ENCODE peak calls at places on chromosomes 7 and 10, in four cellular contexts. D, N, P and R are unnamed samples.

GRCh38 chr7:25777969-25778767 is 373.8 kb upstream of the NFE2L3 start:
- DNase-seq in N (peak; percentile 97), D (no peak), P (no peak), R (no peak)

GRCh38 chr7:36161996-36162395 is 8.9 kb downstream of the EEPD1 start:
- DNase-seq in N (no peak), D (no peak), P (peak; percentile 32), R (no peak)

GRCh38 chr7:115357213-115357999 is 435.5 kb downstream of the MDFIC start:
- DNase-seq in D (no peak), P (no peak), N (peak; percentile 1), R (no peak)

GRCh38 chr10:76640765-76641164 is 996.8 kb downstream of the KCNMA1 start:
- DNase-seq in D (no peak), N (peak; percentile 64), P (no peak), R (no peak)

GRCh38 chr10:35643976-35644799 is 2.1 kb upstream of the FZD8 start:
- DNase-seq in D (peak; percentile 46), N (peak; percentile 44), P (no peak), R (no peak)

GRCh38 chr10:79979310-79979972 is 30.5 kb upstream of the SFTPD start:
- DNase-seq in D (peak; percentile 19), N (no peak), P (no peak), R (peak; percentile 82)

GRCh38 chr10:102245101-102245931 is at the start of gene GBF1:
- DNase-seq in N (peak; percentile 100), D (peak; percentile 100), P (peak; percentile 84), R (peak; percentile 92)

GRCh38 chr7:86932038-86932512 is 127.4 kb downstream of the ELAPOR2 start:
- DNase-seq in N (no peak), P (no peak), D (peak; percentile 53), R (no peak)

GRCh38 chr7:7183061-7183832 is 903 bp downstream of the C1GALT1 start:
- DNase-seq in P (peak; percentile 81), N (peak; percentile 76), D (peak; percentile 66), R (peak; percentile 78)

GRCh38 chr10:34622914-34623313 is 192.2 kb downstream of the PARD3 start:
- DNase-seq in P (no peak), D (no peak), N (peak; percentile 40), R (no peak)

GRCh38 chr7:125357681-125358440 is 428.2 kb upstream of the POT1 start:
- DNase-seq in D (no peak), N (no peak), P (no peak), R (no peak)

GRCh38 chr7:17501461-17502208 is 203.2 kb downstream of the AHR start:
- DNase-seq in N (no peak), P (no peak), D (no peak), R (no peak)

GRCh38 chr10:119737827-119738226 is 12.0 kb downstream of the INPP5F start:
- DNase-seq in P (peak; percentile 48), D (peak; percentile 47), N (no peak), R (peak; percentile 53)

GRCh38 chr7:116185956-116186355 is 24.4 kb upstream of the TES start:
- DNase-seq in N (no peak), P (no peak), D (no peak), R (no peak)

GRCh38 chr10:12469345-12469744 is 120.0 kb downstream of the CAMK1D start:
- DNase-seq in D (no peak), P (no peak), N (peak; percentile 14), R (no peak)

GRCh38 chr7:104230606-104231005 is 22.8 kb upstream of the ORC5 start:
- DNase-seq in P (no peak), N (peak; percentile 18), D (no peak), R (no peak)

GRCh38 chr7:95054386-95054785 is 147.0 kb downstream of the PPP1R9A start:
- DNase-seq in D (no peak), N (no peak), P (no peak), R (no peak)

GRCh38 chr7:13144622-13145021 is 457.2 kb downstream of the ARL4A start:
- DNase-seq in P (no peak), D (no peak), N (peak; percentile 83), R (peak; percentile 44)

GRCh38 chr10:55233090-55233489 is 432.1 kb upstream of the PCDH15 start:
- DNase-seq in D (no peak), N (no peak), P (no peak), R (no peak)

GRCh38 chr7:75650671-75651070 is 88.1 kb downstream of the HIP1 start:
- DNase-seq in P (no peak), D (no peak), N (peak; percentile 40), R (no peak)

GRCh38 chr10:60176900-60177299 is 212.8 kb downstream of the ANK3 start:
- DNase-seq in D (no peak), P (no peak), N (no peak), R (no peak)

GRCh38 chr10:50392966-50393718 is 141.8 kb upstream of the ASAH2 start:
- DNase-seq in P (peak; percentile 7), N (no peak), D (no peak), R (no peak)

GRCh38 chr10:94983555-94983954 is 45.1 kb downstream of the CYP2C9 start:
- DNase-seq in N (no peak), D (peak; percentile 30), P (no peak), R (no peak)